ENCODE peak calls at places on chromosomes 11 and 22, in four cellular contexts. U, D, C and Z are unnamed samples.

GRCh38 chr22:44761025-44761424 is 8.7 kb downstream of the ARHGAP8 start:
- DNase-seq in U (no peak), D (no peak), C (no peak), Z (no peak)

GRCh38 chr22:39800790-39801540 is 92.6 kb downstream of the ENTHD1 start:
- DNase-seq in U (no peak), D (no peak), C (no peak), Z (no peak)

GRCh38 chr11:61052182-61052972 is 49.9 kb upstream of the CD5 start:
- DNase-seq in U (no peak), D (no peak), C (no peak), Z (no peak)

GRCh38 chr22:41181349-41182241 is 23.5 kb upstream of the L3MBTL2 start:
- DNase-seq in U (no peak), D (no peak), C (peak), Z (peak)

GRCh38 chr11:68956547-68957254 is 24.1 kb downstream of the MRGPRD start:
- DNase-seq in U (no peak), D (no peak), C (no peak), Z (no peak)

GRCh38 chr11:123510579-123510905 is 80.5 kb downstream of the GRAMD1B start:
- DNase-seq in U (no peak), D (no peak), C (no peak), Z (no peak)

GRCh38 chr11:14620027-14620511 is 23.5 kb upstream of the PDE3B start:
- DNase-seq in U (no peak), D (no peak), C (no peak), Z (no peak)

GRCh38 chr22:50530280-50530856 is 556 bp upstream of the TYMP start:
- DNase-seq in U (no peak), D (no peak), C (peak), Z (peak)

GRCh38 chr11:97460091-97460490 is 1070.3 kb downstream of the JRKL start:
- DNase-seq in U (no peak), D (no peak), C (no peak), Z (no peak)

GRCh38 chr22:36010913-36011312 is 17.7 kb downstream of the RBFOX2 start:
- DNase-seq in U (no peak), D (peak), C (peak), Z (no peak)

GRCh38 chr22:49026476-49027121 is 801.1 kb downstream of the BRD1 start:
- DNase-seq in U (peak), D (no peak), C (no peak), Z (no peak)

GRCh38 chr11:30395751-30396150 is 72.8 kb downstream of the ARL14EP start:
- DNase-seq in U (no peak), D (no peak), C (no peak), Z (no peak)

GRCh38 chr22:45212306-45212709 is 28.4 kb downstream of the KIAA0930 start:
- DNase-seq in U (peak), D (peak), C (peak), Z (peak)

GRCh38 chr11:65059959-65060824 is 1.8 kb upstream of the NAALADL1 start:
- DNase-seq in U (no peak), D (no peak), C (no peak), Z (no peak)

GRCh38 chr22:47169801-47170140 is 407.3 kb downstream of the TBC1D22A start:
- DNase-seq in U (no peak), D (no peak), C (no peak), Z (peak)

GRCh38 chr22:39463931-39464390 is 7.1 kb downstream of the MGAT3 start:
- DNase-seq in U (no peak), D (no peak), C (peak), Z (peak)

GRCh38 chr11:19587979-19588378 is 124.7 kb upstream of the NAV2 start:
- DNase-seq in U (no peak), D (no peak), C (no peak), Z (no peak)

GRCh38 chr11:115132829-115133228 is 371.4 kb downstream of the CADM1 start:
- DNase-seq in U (peak), D (no peak), C (no peak), Z (no peak)

GRCh38 chr11:99170606-99171005 is 149.9 kb downstream of the CNTN5 start:
- DNase-seq in U (no peak), D (no peak), C (no peak), Z (no peak)

GRCh38 chr11:132062031-132062430 is 691.6 kb downstream of the NTM start:
- DNase-seq in U (no peak), D (no peak), C (no peak), Z (no peak)

GRCh38 chr22:28442951-28443876 is 236.4 kb downstream of the TTC28 start:
- DNase-seq in U (peak), D (peak), C (peak), Z (no peak)

GRCh38 chr22:27487600-27488450 is 313.7 kb downstream of the MN1 start:
- DNase-seq in U (no peak), D (no peak), C (no peak), Z (no peak)

GRCh38 chr11:130001491-130002351 is 914 bp downstream of the PRDM10 start:
- DNase-seq in U (no peak), D (no peak), C (peak), Z (peak)

GRCh38 chr22:27105142-27106025 is 448.0 kb downstream of the MIAT start:
- DNase-seq in U (no peak), D (no peak), C (peak), Z (no peak)

GRCh38 chr11:95068549-95068948 is 1.8 kb downstream of the SRSF8 start:
- DNase-seq in U (peak), D (peak), C (peak), Z (peak)

GRCh38 chr11:67581469-67581868 is 2.1 kb upstream of the GSTP1 start:
- DNase-seq in U (no peak), D (no peak), C (peak), Z (no peak)
- TF ChIP-seq CTCF in U (no peak), D (no peak), C (no peak), Z (no peak)

GRCh38 chr22:20450551-20450906 is 12.9 kb upstream of the SCARF2 start:
- DNase-seq in U (no peak), D (no peak), C (no peak), Z (no peak)

GRCh38 chr22:20451920-20452319 is 14.3 kb upstream of the SCARF2 start:
- DNase-seq in U (no peak), D (no peak), C (no peak), Z (no peak)

GRCh38 chr22:20456064-20456721 is 18.6 kb upstream of the SCARF2 start:
- DNase-seq in U (peak), D (peak), C (peak), Z (no peak)

GRCh38 chr22:20455709-20456063 is 18.1 kb upstream of the SCARF2 start:
- DNase-seq in U (no peak), D (no peak), C (peak), Z (no peak)

GRCh38 chr22:20453222-20453621 is 15.6 kb upstream of the SCARF2 start:
- DNase-seq in U (no peak), D (no peak), C (no peak), Z (no peak)
- TF ChIP-seq CTCF in U (no peak), D (no peak), C (no peak), Z (no peak)

DNA sequence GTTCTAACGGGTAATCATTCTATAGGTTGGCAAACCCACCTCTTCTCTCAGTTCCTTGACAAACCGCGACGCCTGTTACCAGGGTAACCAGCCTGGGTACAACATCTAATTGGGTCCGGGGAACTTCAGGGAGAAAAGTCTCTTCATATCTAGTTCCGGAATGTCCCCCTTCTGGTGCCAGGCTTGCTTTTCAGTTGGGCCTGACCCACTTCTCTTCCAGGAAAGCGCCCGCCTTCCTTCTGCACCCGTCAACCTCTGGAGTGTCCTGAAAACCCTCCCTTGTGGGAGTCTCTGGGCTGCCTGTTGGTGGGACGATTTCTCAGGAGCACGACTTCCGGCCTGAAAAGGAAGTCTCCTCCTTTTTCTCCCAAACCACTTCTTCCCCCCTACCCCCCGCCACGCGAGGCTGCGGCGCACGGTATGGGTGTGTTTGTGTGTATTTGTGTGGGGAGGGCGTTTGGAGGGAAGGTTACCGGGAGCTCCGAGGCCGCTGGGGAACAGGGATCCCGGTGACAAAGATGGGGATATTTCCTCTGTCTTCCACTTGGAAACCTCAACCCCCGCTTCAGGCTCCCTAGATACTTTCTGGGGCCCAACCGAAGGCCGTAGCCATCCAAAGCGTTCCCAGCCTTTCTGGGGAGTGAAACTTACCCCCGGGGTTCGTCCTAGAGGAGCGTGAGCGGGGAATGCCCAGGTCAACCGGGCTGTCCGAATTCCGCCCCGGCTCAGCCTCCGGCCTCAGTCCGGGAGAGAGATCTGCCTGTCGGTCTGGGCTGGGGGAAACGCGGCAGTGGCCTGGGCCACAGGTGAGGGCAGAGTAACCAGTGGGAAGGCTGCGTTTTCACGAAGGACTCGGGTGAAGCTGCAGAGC is at the start of the genes NKAPD1 and PIH1D2:
- DNase-seq in U (peak), D (peak), C (peak), Z (peak)
- TF ChIP-seq CTCF in U (no peak), D (no peak), C (no peak), Z (peak)

DNA sequence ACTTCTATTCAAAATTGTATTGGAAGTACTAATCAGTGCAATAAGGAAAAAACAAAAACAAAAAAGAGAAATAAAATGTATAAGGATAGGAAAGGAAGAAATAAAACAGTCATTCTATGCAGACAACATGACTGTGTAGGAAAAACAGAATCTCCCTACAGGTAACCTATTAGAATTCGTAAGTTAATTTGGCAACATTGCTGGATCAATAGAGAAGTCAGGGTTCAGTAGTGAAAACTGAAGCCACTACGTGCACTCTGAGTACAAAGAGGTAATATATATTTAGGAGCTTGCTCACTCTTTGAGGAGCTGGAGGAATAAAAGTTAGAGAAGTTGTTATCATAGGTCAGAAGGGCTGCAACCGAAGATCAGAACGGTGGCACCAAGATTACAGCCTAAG is 84.0 kb upstream of the BMAL1 start:
- DNase-seq in U (no peak), D (no peak), C (no peak), Z (no peak)
- TF ChIP-seq CTCF in U (no peak), D (no peak), C (no peak), Z (no peak)

DNA sequence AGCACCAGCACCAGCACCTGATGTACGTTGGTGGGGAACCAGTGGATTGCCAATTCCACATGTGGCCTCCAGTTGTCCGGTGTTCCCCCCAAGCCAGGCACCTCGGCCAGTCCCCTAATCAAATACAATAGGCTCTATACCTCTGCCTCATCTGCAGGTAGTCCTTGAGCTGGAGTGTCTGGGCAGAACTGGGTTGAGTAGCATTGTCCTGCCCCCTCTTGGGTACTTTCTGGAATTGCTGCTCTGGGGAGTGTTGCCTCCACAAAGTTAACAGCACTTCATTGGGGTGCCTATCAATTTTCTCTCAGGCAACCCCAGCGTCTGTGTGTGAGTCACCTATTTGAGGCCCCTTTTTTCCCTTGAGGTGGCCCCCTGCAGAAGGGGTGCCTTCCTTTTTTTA is 413.0 kb upstream of the LARGE1 start:
- DNase-seq in U (no peak), D (no peak), C (no peak), Z (no peak)
- TF ChIP-seq CTCF in U (no peak), D (no peak), C (no peak), Z (no peak)